ENCODE peak calls at places on chromosomes 11 and 22, in eight cellular contexts. N is esophagus squamous epithelium, V is transverse colon, E is uterus, I is prostate gland, A is body of pancreas, C is K562, F is Peyer's patch. Q is an unnamed sample. For H3K4me1, the result is how much of the 10 kb centered on the place peaks cover.

GRCh38 chr22:28151241-28151640 is 232.2 kb upstream of the PITPNB start:
- DNase-seq in E (no peak), A (no peak), I (no peak), F (no peak), N (no peak), C (no peak), V (peak), Q (peak)

GRCh38 chr11:14645985-14646900 is 2.6 kb downstream of the PDE3B start:
- DNase-seq in V (no peak), F (no peak), I (no peak), N (no peak), C (peak), E (no peak), A (no peak), Q (no peak)

GRCh38 chr22:24451162-24451561 is 23.8 kb downstream of the ADORA2A start:
- DNase-seq in C (no peak), N (no peak), I (no peak), F (no peak), A (no peak), V (no peak), E (no peak), Q (no peak)

GRCh38 chr22:49724030-49724892 is 103.4 kb downstream of the BRD1 start:
- DNase-seq in N (no peak), C (no peak), E (no peak), F (no peak), A (no peak), I (no peak), V (no peak), Q (no peak)

GRCh38 chr11:44622721-44623258 is 57.3 kb downstream of the CD82 start:
- DNase-seq in A (peak), E (peak), V (no peak), N (no peak), F (peak), I (no peak), C (no peak), Q (no peak)

GRCh38 chr11:58576792-58577440 is 1.3 kb upstream of the LPXN start:
- DNase-seq in V (no peak), F (peak), E (no peak), C (peak), N (no peak), I (no peak), A (no peak), Q (no peak)

GRCh38 chr11:116994195-116994594 is 104.0 kb downstream of the SIK3 start:
- DNase-seq in N (no peak), F (no peak), V (no peak), E (no peak), I (no peak), C (no peak), A (no peak), Q (no peak)

GRCh38 chr11:45538939-45539338 is 126.5 kb downstream of the CHST1 start:
- DNase-seq in C (no peak), N (no peak), A (no peak), I (no peak), E (no peak), F (no peak), V (no peak), Q (no peak)

GRCh38 chr11:58640386-58641023 is 18.0 kb downstream of the CNTF start:
- DNase-seq in V (no peak), N (no peak), F (no peak), C (no peak), I (no peak), E (no peak), A (no peak), Q (no peak)

GRCh38 chr11:63920126-63920869 is 3.3 kb upstream of the RCOR2 start:
- DNase-seq in E (peak), V (peak), I (no peak), N (no peak), F (peak), A (peak), C (no peak), Q (no peak)

GRCh38 chr11:128532571-128533091 is 54.7 kb downstream of the ETS1 start:
- DNase-seq in E (no peak), N (no peak), A (no peak), V (no peak), I (no peak), F (no peak), C (no peak), Q (no peak)

GRCh38 chr11:8745431-8745986 is 62.9 kb downstream of the RPL27A start:
- DNase-seq in E (no peak), N (no peak), C (no peak), F (no peak), A (no peak), V (no peak), I (no peak), Q (no peak)

GRCh38 chr22:39529487-39529851 is 3.1 kb downstream of the RPS19BP1 start:
- DNase-seq in F (no peak), N (no peak), V (no peak), E (no peak), A (no peak), I (no peak), C (no peak), Q (no peak)

GRCh38 chr11:74710291-74710938 is 20.8 kb downstream of the CHRDL2 start:
- DNase-seq in C (peak), E (no peak), V (no peak), I (no peak), F (no peak), N (no peak), A (no peak), Q (no peak)

GRCh38 chr11:118497831-118498230 is 29.4 kb upstream of the TTC36 start:
- DNase-seq in V (no peak), A (no peak), E (no peak), C (no peak), N (no peak), F (no peak), I (no peak), Q (no peak)

GRCh38 chr11:96222102-96222501 is 120.9 kb downstream of the MAML2 start:
- DNase-seq in N (no peak), I (no peak), A (no peak), C (no peak), F (no peak), E (no peak), V (no peak), Q (no peak)

GRCh38 chr22:27473533-27473932 is 328.0 kb downstream of the MN1 start:
- DNase-seq in E (no peak), C (peak), A (no peak), N (no peak), F (no peak), V (no peak), I (no peak), Q (no peak)

GRCh38 chr11:129766858-129767604 is 48.6 kb upstream of the TMEM45B start:
- DNase-seq in N (no peak), A (no peak), C (no peak), F (peak), V (peak), E (no peak), I (no peak), Q (peak)

GRCh38 chr11:122242731-122243130 is 126.7 kb upstream of the BLID start:
- DNase-seq in F (no peak), A (no peak), V (no peak), N (no peak), E (no peak), I (no peak), C (no peak), Q (no peak)

GRCh38 chr11:107598225-107599139 is 7.5 kb downstream of the ELMOD1 start:
- DNase-seq in I (no peak), A (no peak), N (no peak), V (no peak), C (no peak), E (no peak), F (no peak), Q (peak)

GRCh38 chr11:2669926-2670469 is 29.8 kb downstream of the KCNQ1OT1 start:
- DNase-seq in V (no peak), C (no peak), N (no peak), A (no peak), F (peak), E (no peak), I (no peak), Q (no peak)

GRCh38 chr11:73414977-73415492 is 38.8 kb downstream of the RELT start:
- DNase-seq in I (no peak), F (no peak), A (no peak), V (no peak), C (no peak), N (no peak), E (no peak), Q (no peak)

GRCh38 chr11:7219457-7219856 is 32.2 kb upstream of the SYT9 start:
- DNase-seq in E (no peak), V (no peak), I (no peak), N (no peak), A (no peak), C (no peak), F (no peak), Q (no peak)

GRCh38 chr11:85195934-85196333 is 431.2 kb downstream of the DLG2 start:
- DNase-seq in I (no peak), V (no peak), C (no peak), F (no peak), N (no peak), A (no peak), E (no peak), Q (no peak)

GRCh38 chr11:15327786-15328231 is 213.1 kb downstream of the INSC start:
- DNase-seq in E (peak), N (no peak), V (peak), C (peak), A (peak), I (peak), F (peak), Q (peak)

GRCh38 chr11:132648841-132649240 is 883.5 kb downstream of the OPCML start:
- DNase-seq in A (no peak), E (no peak), N (no peak), I (no peak), V (no peak), C (no peak), F (no peak), Q (no peak)

GRCh38 chr11:44269369-44270351 is 40.3 kb downstream of the ALX4 start:
- DNase-seq in E (peak), N (no peak), A (no peak), F (peak), V (no peak), C (peak), I (no peak), Q (no peak)

GRCh38 chr11:46285594-46286033 is 8.2 kb downstream of the CREB3L1 start:
- DNase-seq in E (peak), V (no peak), C (no peak), N (no peak), I (no peak), A (no peak), F (peak), Q (no peak)

GRCh38 chr11:116309446-116309845 is 463.3 kb downstream of the BUD13 start:
- DNase-seq in F (no peak), E (no peak), N (no peak), C (no peak), V (no peak), A (no peak), I (no peak), Q (no peak)

GRCh38 chr11:20158597-20159257 is 1.5 kb downstream of the DBX1 start:
- DNase-seq in V (peak), C (peak), N (no peak), A (peak), I (peak), F (no peak), E (peak), Q (peak)

GRCh38 chr22:44888491-44888941 is 121.3 kb downstream of the PHF21B start:
- DNase-seq in V (no peak), N (no peak), A (no peak), F (peak), C (no peak), E (no peak), I (no peak), Q (peak)

GRCh38 chr11:123381817-123382554 is 48.1 kb upstream of the GRAMD1B start:
- DNase-seq in E (no peak), C (no peak), F (no peak), A (no peak), I (no peak), N (no peak), V (no peak), Q (no peak)

GRCh38 chr11:74819400-74819799 is 70.8 kb downstream of the RNF169 start:
- DNase-seq in E (no peak), A (no peak), C (no peak), V (no peak), I (no peak), N (no peak), F (no peak), Q (no peak)

GRCh38 chr11:132898676-132899075 is 633.6 kb downstream of the OPCML start:
- DNase-seq in A (no peak), V (no peak), C (no peak), N (no peak), F (no peak), I (no peak), E (no peak), Q (no peak)

GRCh38 chr11:47136327-47136726 is 40.4 kb downstream of the ARFGAP2 start:
- DNase-seq in E (no peak), A (no peak), N (no peak), F (no peak), V (no peak), I (no peak), C (no peak), Q (no peak)

GRCh38 chr22:27991586-27992293 is 72.7 kb upstream of the PITPNB start:
- DNase-seq in I (no peak), N (no peak), C (no peak), A (no peak), V (no peak), F (peak), E (no peak), Q (peak)

GRCh38 chr11:134997652-134998320 is 585.7 kb upstream of the B3GAT1 start:
- DNase-seq in V (no peak), A (no peak), E (no peak), N (no peak), C (no peak), I (no peak), F (no peak), Q (no peak)

GRCh38 chr22:36884314-36885158 is 23.7 kb downstream of the NCF4 start:
- DNase-seq in C (no peak), V (no peak), N (no peak), A (no peak), F (no peak), I (no peak), E (no peak), Q (no peak)
- TF ChIP-seq POLR2A in C (no peak), V (no peak), N (no peak), A (no peak), F (no peak), I (no peak), E (no peak), Q (no peak)

GRCh38 chr11:61967177-61967923 is at the start of gene FTH1:
- DNase-seq in N (peak), F (peak), V (peak), A (peak), E (peak), I (peak), C (peak), Q (peak)
- H3K4me1 ChIP-seq in N (under half), F (half or more), V (half or more), A (half or more), E (under half), I (under half), C (under half), Q (half or more)

GRCh38 chr11:127223026-127223425 is 222.5 kb upstream of the KIRREL3 start:
- DNase-seq in E (no peak), I (no peak), F (no peak), V (no peak), N (no peak), A (no peak), C (no peak), Q (no peak)
- TF ChIP-seq POLR2A in E (no peak), I (no peak), F (no peak), V (no peak), N (no peak), A (no peak), C (no peak), Q (no peak)

DNA sequence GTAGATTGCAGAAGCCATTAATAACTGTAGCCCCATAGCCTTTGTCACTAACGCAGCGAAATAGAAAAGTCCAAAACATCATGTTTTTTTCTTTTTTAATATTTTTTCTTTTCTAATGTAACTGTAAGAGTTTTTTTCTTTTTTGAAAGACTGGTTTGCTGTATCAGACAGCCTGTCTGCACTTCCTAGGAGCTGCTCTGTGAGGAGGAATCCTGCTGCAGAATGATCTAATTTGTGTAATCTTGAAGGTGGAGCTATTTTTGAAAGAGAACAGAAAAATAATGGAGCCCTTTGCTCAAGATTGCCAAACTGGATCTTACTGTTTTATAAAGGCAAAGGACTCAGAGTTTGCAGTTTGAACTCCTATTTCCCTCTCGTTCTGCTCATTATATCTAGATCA is 15.0 kb downstream of the PACS1 start:
- DNase-seq in E (no peak), A (no peak), I (no peak), C (no peak), N (no peak), F (no peak), V (no peak), Q (no peak)
- H3K4me1 ChIP-seq in E (under half), A (under half), I (under half), C (under half), N (under half), F (under half), V (under half), Q (under half)

GRCh38 chr11:77820565-77821348 is at the start of the genes AAMDC and RSF1:
- DNase-seq in V (peak), E (peak), F (peak), N (peak), I (peak), C (peak), A (peak), Q (peak)

GRCh38 chr11:77821349-77821851 is 456 bp downstream of the AAMDC start:
- DNase-seq in V (peak), E (peak), I (peak), A (peak), C (peak), N (no peak), F (peak), Q (peak)

GRCh38 chr11:77815459-77815858 is 5.1 kb downstream of the RSF1 start:
- DNase-seq in F (no peak), A (no peak), E (no peak), V (no peak), I (no peak), N (no peak), C (no peak), Q (no peak)

GRCh38 chr11:77819921-77820564 is 479 bp downstream of the RSF1 start:
- DNase-seq in I (peak), V (peak), C (peak), A (peak), E (peak), N (no peak), F (peak), Q (peak)

GRCh38 chr11:77819411-77819920 is 1.1 kb downstream of the RSF1 start:
- DNase-seq in E (peak), N (peak), I (peak), A (peak), F (peak), C (peak), V (peak), Q (peak)
- TF ChIP-seq POLR2A in E (peak), N (peak), I (peak), A (no peak), F (peak), C (no peak), V (peak), Q (peak)

DNA sequence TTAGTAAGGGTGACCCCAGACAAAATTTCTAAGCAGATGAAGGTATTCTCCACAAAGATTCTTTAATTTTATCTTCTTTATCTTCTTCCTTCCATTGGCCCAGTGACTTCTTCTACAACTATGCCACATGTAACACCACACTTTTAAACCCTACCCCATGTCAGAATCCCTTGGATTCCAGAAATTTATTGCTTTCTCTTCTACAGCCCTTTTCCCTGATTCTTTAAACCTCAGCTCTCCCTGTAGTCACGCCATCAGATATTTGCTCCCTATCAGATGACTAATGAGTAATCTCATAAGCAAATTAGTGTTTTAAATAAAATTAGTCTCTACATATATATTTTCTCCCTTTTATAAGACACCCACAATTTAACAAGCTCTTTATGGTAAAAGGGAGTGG is 423.4 kb upstream of the CHORDC1 start:
- DNase-seq in E (no peak), A (no peak), I (no peak), F (no peak), N (no peak), V (no peak), C (no peak), Q (no peak)
- H3K4me1 ChIP-seq in E (under half), A (under half), I (under half), F (under half), N (under half), V (under half), C (under half), Q (under half)

DNA sequence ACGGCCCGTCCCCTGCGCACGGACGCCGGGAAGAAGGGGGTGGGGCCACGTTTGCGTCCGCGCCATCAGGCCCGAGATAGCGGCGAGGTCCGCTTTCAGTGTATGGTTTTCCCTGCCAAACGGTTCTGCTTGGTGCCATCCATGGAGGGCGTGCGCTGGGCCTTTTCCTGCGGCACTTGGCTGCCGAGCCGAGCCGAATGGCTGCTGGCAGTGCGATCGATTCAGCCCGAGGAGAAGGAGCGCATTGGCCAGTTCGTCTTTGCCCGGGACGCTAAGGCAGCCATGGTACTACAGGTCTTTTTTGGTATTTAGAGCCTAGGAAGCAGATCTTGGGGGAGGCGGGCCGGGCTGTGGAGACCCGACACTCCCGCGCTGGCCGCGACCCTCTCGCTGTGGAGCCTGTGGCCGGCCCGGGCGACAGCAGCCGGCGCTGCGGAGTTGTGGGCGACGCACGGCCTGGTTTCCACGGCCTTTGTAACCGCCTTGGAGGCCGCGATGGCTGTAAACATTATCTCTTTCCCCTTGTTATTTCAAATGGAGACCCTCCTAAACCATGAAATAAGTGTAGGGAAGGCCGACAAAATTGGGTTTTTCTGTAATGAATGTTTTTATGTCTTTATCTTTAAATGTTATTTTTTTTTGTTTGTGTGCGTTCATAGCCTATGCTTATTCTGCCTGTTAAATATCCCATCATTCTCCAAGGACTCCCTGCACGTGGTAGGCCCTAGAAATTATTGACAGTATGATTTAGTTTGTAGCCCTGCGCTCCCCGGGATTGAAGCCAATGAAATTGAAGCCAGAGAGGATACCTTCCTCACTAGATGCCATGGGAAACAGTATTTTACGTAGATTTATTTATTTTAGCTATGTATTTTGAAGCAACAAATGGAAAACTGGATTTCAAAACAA is at the start of gene AASDHPPT:
- DNase-seq in A (peak), I (peak), E (no peak), F (no peak), C (peak), V (no peak), N (no peak), Q (peak)
- TF ChIP-seq POLR2A in A (no peak), I (no peak), E (peak), F (no peak), C (peak), V (peak), N (peak), Q (no peak)

DNA sequence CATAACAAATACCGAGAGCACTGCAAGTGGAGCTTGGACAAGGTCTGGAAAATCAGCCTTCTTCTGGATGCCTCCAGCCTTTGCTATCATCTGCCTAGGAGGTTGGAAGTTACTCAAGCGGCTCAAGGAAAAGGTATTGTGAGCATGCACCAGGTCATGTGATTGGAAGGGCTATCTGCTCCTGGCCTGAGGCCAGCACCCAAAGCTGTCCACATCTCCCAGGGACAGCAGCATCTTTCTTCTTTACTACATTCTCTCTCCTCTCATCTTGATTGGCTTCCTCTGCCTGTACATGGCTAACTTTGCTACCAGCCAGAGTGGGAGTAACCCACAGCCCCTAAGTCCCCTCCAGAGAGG is 44.2 kb upstream of the AMPD3 start:
- DNase-seq in C (no peak), N (no peak), E (no peak), A (no peak), I (no peak), F (no peak), V (no peak), Q (no peak)
- H3K4me1 ChIP-seq in C (under half), N (under half), E (under half), A (under half), I (under half), F (under half), V (under half), Q (under half)

GRCh38 chr11:126262216-126262615 is 6.5 kb downstream of the SRPRA start:
- DNase-seq in E (no peak), A (no peak), C (no peak), F (no peak), N (no peak), V (no peak), I (no peak), Q (no peak)
- TF ChIP-seq POLR2A in E (no peak), A (no peak), C (peak), F (no peak), N (no peak), V (no peak), I (no peak), Q (no peak)